ENCODE peak calls at places on chromosome 4, in nine cellular contexts. F is neural progenitor cell, V is PC-3, S is mammary epithelial cell, Y is H9, U is neuronal stem cell, I is GM23248, P is fibroblast of lung, D is OCI-LY7. Q is an unnamed sample.
A peak's percentile ranks its signal among the peaks of the same experiment; 100 is the strongest.

GRCh38 chr4:17324431-17324830 is 187.5 kb downstream of the QDPR start:
- DNase-seq in V (peak; percentile 43), P (peak; percentile 76), I (peak; percentile 83), U (peak; percentile 38), D (peak; percentile 69), F (peak; percentile 67), S (no peak), Y (peak; percentile 40), Q (peak; percentile 72)

GRCh38 chr4:56817840-56818491 is 3.5 kb downstream of the SPINK2 start:
- DNase-seq in S (peak; percentile 25), Y (no peak), I (no peak), P (no peak), V (peak; percentile 71), F (no peak), U (no peak), D (no peak), Q (no peak)

GRCh38 chr4:24783506-24783905 is 11.9 kb upstream of the SOD3 start:
- DNase-seq in S (no peak), F (no peak), U (no peak), P (no peak), D (no peak), I (no peak), Y (no peak), V (no peak), Q (no peak)

GRCh38 chr4:24164054-24164453 is 274.2 kb upstream of the PPARGC1A start:
- DNase-seq in S (no peak), I (peak; percentile 17), F (no peak), P (peak; percentile 14), V (no peak), U (no peak), D (no peak), Y (no peak), Q (no peak)

GRCh38 chr4:100895572-100896197 is 377.9 kb upstream of the EMCN start:
- DNase-seq in D (peak; percentile 4), F (no peak), U (no peak), S (no peak), Y (no peak), V (no peak), P (no peak), I (peak; percentile 39), Q (peak; percentile 3)

GRCh38 chr4:1058198-1058996 is 47.0 kb downstream of the FGFRL1 start:
- DNase-seq in F (no peak), V (peak; percentile 42), S (no peak), Y (peak; percentile 26), U (no peak), D (no peak), P (no peak), I (no peak), Q (no peak)

GRCh38 chr4:95889662-95890061 is 49.8 kb downstream of the PDHA2 start:
- DNase-seq in U (no peak), D (no peak), S (peak; percentile 35), V (peak; percentile 6), I (no peak), F (peak; percentile 18), P (no peak), Y (peak; percentile 29), Q (no peak)

GRCh38 chr4:74424111-74424510 is 20.8 kb upstream of the AREG start:
- DNase-seq in F (no peak), U (no peak), Y (no peak), S (no peak), P (no peak), D (no peak), I (no peak), V (no peak), Q (no peak)

GRCh38 chr4:173433447-173433846 is 34.5 kb upstream of the SCRG1 start:
- DNase-seq in Y (no peak), D (no peak), V (no peak), S (no peak), P (no peak), F (no peak), U (no peak), I (no peak), Q (no peak)

GRCh38 chr4:15414601-15415091 is 13.2 kb upstream of the C1QTNF7 start:
- DNase-seq in F (no peak), U (no peak), S (no peak), Y (no peak), V (peak; percentile 12), P (peak; percentile 68), I (peak; percentile 64), D (no peak), Q (no peak)

GRCh38 chr4:99029852-99030251 is 34.3 kb downstream of the METAP1 start:
- DNase-seq in D (peak; percentile 9), S (no peak), V (no peak), Y (no peak), P (no peak), F (no peak), U (no peak), I (no peak), Q (no peak)

GRCh38 chr4:83644677-83645639 is 109.0 kb downstream of the GPAT3 start:
- DNase-seq in F (peak; percentile 63), U (peak; percentile 54), S (peak; percentile 37), Y (no peak), I (peak; percentile 66), V (peak; percentile 74), P (peak; percentile 76), D (peak; percentile 65), Q (peak; percentile 73)

GRCh38 chr4:186485621-186486062 is 69.7 kb downstream of the MTNR1A start:
- DNase-seq in F (peak; percentile 21), U (peak; percentile 45), Y (no peak), P (peak; percentile 15), V (peak; percentile 11), I (peak; percentile 44), S (peak; percentile 16), D (no peak), Q (no peak)

GRCh38 chr4:52051615-52052474 is 741 bp downstream of the SPATA18 start:
- DNase-seq in V (no peak), P (peak; percentile 89), I (peak; percentile 95), U (peak; percentile 76), D (no peak), F (peak; percentile 94), Y (peak; percentile 94), S (peak; percentile 97), Q (peak; percentile 90)

GRCh38 chr4:71257761-71258160 is 81.1 kb upstream of the SLC4A4 start:
- DNase-seq in I (no peak), D (no peak), V (no peak), F (no peak), P (no peak), Y (no peak), S (no peak), U (no peak), Q (no peak)

DNA sequence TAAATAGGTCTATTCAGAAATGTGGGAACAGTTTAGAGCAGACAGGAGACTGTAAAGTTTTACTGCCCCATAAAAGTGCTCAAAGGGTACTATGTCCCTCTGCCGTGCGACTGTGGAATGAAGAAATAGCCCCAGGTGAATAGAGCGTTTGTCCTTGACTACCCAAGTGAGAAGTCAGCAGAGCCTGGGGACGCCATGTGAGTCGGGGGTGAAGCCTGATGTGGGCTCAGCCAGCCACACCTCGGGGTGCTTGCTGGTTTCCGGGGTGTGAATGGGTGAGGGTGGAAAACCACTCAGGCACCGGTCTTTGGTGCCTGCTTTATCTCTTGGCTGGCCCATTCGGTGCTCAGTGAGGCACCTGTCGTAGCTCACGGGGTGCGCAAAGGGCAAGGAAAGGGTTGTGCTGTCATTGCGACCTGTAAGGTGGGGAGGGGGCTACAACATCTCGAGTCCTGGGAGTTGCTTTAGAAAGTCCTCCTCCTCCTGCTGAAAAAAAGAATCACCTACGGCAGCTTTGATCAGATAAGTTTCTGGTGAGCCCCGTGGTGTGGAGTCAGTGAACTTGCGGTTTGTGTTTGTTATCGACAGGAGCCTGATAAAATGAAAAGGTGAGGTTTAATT is 895 bp downstream of the TRIM2 start:
- DNase-seq in S (no peak), U (no peak), Y (peak; percentile 45), F (peak; percentile 26), I (no peak), P (no peak), D (no peak), V (peak; percentile 79), Q (no peak)
- H3K4me2 ChIP-seq in S (no peak overlapping the region), U (peak overlapping the region; percentile 35), Y (peak overlapping the region; percentile 87), F (peak overlapping the region; percentile 72), I (no peak overlapping the region), P (peak overlapping the region; percentile 80), D (no peak overlapping the region), V (peak overlapping the region; percentile 78), Q (no peak overlapping the region)

GRCh38 chr4:168623011-168623410 is 126.2 kb downstream of the PALLD start:
- DNase-seq in D (no peak), I (no peak), U (no peak), V (no peak), S (no peak), Y (no peak), F (no peak), P (no peak), Q (no peak)
- H3K4me2 ChIP-seq in D (no peak overlapping the region), I (no peak overlapping the region), U (no peak overlapping the region), V (no peak overlapping the region), S (no peak overlapping the region), Y (no peak overlapping the region), F (no peak overlapping the region), P (no peak overlapping the region), Q (no peak overlapping the region)

GRCh38 chr4:31192372-31192771 is 472.2 kb downstream of the PCDH7 start:
- DNase-seq in Y (no peak), V (no peak), I (no peak), D (no peak), P (peak; percentile 14), U (no peak), F (no peak), S (no peak), Q (no peak)
- H3K4me2 ChIP-seq in Y (no peak overlapping the region), V (no peak overlapping the region), I (no peak overlapping the region), D (no peak overlapping the region), P (no peak overlapping the region), U (no peak overlapping the region), F (no peak overlapping the region), S (no peak overlapping the region), Q (no peak overlapping the region)

GRCh38 chr4:85606505-85606904 is 131.6 kb downstream of the ARHGAP24 start:
- DNase-seq in I (no peak), U (no peak), V (peak; percentile 2), Y (no peak), P (no peak), D (no peak), S (no peak), F (no peak), Q (no peak)

GRCh38 chr4:85610450-85610849 is 135.5 kb downstream of the ARHGAP24 start:
- DNase-seq in D (no peak), V (no peak), P (no peak), Y (no peak), F (no peak), I (no peak), U (no peak), S (no peak), Q (no peak)

GRCh38 chr4:85611661-85612060 is 136.7 kb downstream of the ARHGAP24 start:
- DNase-seq in Y (no peak), S (peak; percentile 19), U (no peak), I (no peak), D (no peak), V (no peak), F (no peak), P (no peak), Q (no peak)

GRCh38 chr4:85603437-85604336 is 128.7 kb downstream of the ARHGAP24 start:
- DNase-seq in I (peak; percentile 7), P (peak; percentile 62), F (no peak), D (peak; percentile 12), V (no peak), U (no peak), S (no peak), Y (no peak), Q (peak; percentile 57)

DNA sequence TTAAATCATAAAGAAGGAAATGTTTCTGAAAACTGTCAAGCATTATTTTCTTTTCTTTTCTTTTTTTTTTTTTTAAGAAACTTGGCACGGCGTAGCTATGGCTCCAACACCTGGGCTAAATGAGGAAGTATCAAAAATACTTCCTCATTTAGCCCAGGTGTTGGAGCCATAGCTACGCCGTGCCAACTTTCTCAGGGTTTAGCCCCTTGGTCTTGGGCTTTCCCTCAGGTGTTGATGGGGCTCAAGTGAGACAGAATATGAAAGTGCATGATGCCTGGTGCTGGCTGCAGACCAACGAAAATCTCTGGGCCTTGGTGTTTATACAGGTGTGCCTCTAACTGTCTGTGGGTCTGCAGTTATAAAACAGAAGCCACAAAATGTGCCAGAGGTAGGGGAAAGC is 132.7 kb downstream of the ARHGAP24 start:
- DNase-seq in I (no peak), U (no peak), V (no peak), D (peak; percentile 44), F (no peak), S (no peak), P (no peak), Y (no peak), Q (no peak)
- H3K4me2 ChIP-seq in I (no peak overlapping the region), U (no peak overlapping the region), V (no peak overlapping the region), D (peak overlapping the region; percentile 27), F (no peak overlapping the region), S (no peak overlapping the region), P (no peak overlapping the region), Y (no peak overlapping the region), Q (no peak overlapping the region)